ENCODE peak calls at places on chromosomes 13 and 19, in seven cellular contexts. G is left lung, E is cardiac fibroblast, I is ovary, K is gastrocnemius medialis, U is sigmoid colon, B is AG09319. D is an unnamed sample.

GRCh38 chr19:14632286-14632685 is 42.4 kb downstream of the ADGRE3 start:
- DNase-seq in B (no peak), G (no peak), E (peak), K (no peak), U (no peak), I (no peak), D (no peak)

GRCh38 chr13:41179593-41180250 is 14.6 kb downstream of the KBTBD7 start:
- DNase-seq in G (no peak), K (no peak), U (no peak), E (peak), I (no peak), B (no peak), D (no peak)

GRCh38 chr19:48859711-48860572 is 8.5 kb downstream of the PLEKHA4 start:
- DNase-seq in I (no peak), B (no peak), E (no peak), K (no peak), U (no peak), G (peak), D (no peak)

GRCh38 chr19:12668937-12669271 is 2.3 kb downstream of the WDR83 start:
- DNase-seq in E (peak), K (peak), B (peak), U (peak), G (no peak), I (no peak), D (peak)

GRCh38 chr13:40667622-40667978 is 1.2 kb upstream of the FOXO1 start:
- DNase-seq in B (no peak), K (peak), G (no peak), U (peak), I (peak), E (no peak), D (no peak)

GRCh38 chr19:43450545-43450997 is 14.8 kb downstream of the LYPD3 start:
- DNase-seq in E (peak), K (no peak), B (no peak), I (no peak), G (no peak), U (no peak), D (no peak)

GRCh38 chr13:112172641-112173171 is 105.8 kb downstream of the SOX1 start:
- DNase-seq in U (no peak), G (no peak), K (no peak), I (no peak), E (no peak), B (no peak), D (no peak)

GRCh38 chr19:5974721-5975387 is 3.1 kb downstream of the RANBP3 start:
- DNase-seq in B (no peak), G (no peak), E (no peak), U (no peak), I (no peak), K (no peak), D (no peak)

GRCh38 chr13:44967656-44968451 is 21.4 kb downstream of the NUFIP1 start:
- DNase-seq in I (no peak), E (peak), U (no peak), K (no peak), B (no peak), G (no peak), D (no peak)

GRCh38 chr19:48341006-48341405 is 15.7 kb downstream of the EMP3 start:
- DNase-seq in U (no peak), K (peak), B (no peak), E (no peak), G (peak), I (no peak), D (no peak)

GRCh38 chr13:102729560-102730275 is 34.9 kb upstream of the METTL21C start:
- DNase-seq in I (no peak), K (no peak), U (no peak), E (peak), G (no peak), B (no peak), D (no peak)

GRCh38 chr13:77034883-77035282 is 7.9 kb upstream of the FBXL3 start:
- DNase-seq in B (no peak), G (no peak), I (no peak), E (no peak), K (no peak), U (no peak), D (no peak)

GRCh38 chr19:54352041-54352440 is 12.7 kb downstream of the LAIR1 start:
- DNase-seq in I (no peak), B (no peak), E (no peak), G (peak), K (no peak), U (no peak), D (no peak)

GRCh38 chr19:38216785-38217746 is 7.0 kb downstream of the DPF1 start:
- DNase-seq in U (no peak), I (no peak), E (no peak), B (no peak), K (no peak), G (no peak), D (no peak)

GRCh38 chr19:271856-272255 is 19.3 kb downstream of the PLPP2 start:
- DNase-seq in G (no peak), E (no peak), I (no peak), K (no peak), B (no peak), U (no peak), D (no peak)

GRCh38 chr19:32519023-32519422 is 62.0 kb upstream of the PDCD5 start:
- DNase-seq in U (no peak), K (no peak), B (no peak), I (no peak), E (peak), G (no peak), D (no peak)

GRCh38 chr13:77779461-77780272 is 82.2 kb downstream of the SLAIN1 start:
- DNase-seq in I (no peak), E (peak), G (no peak), U (no peak), B (peak), K (no peak), D (no peak)

GRCh38 chr19:55172741-55173140 is 6.3 kb upstream of the DNAAF3 start:
- DNase-seq in K (no peak), B (no peak), I (no peak), E (peak), G (no peak), U (no peak), D (no peak)

GRCh38 chr13:46039421-46040036 is 13.0 kb downstream of the ZC3H13 start:
- DNase-seq in G (no peak), B (no peak), E (no peak), I (no peak), K (no peak), U (no peak), D (no peak)

GRCh38 chr13:34748561-34748960 is 193.5 kb upstream of the NBEA start:
- DNase-seq in K (no peak), U (no peak), B (no peak), I (no peak), E (peak), G (no peak), D (no peak)

GRCh38 chr19:12828494-12828893 is 5.9 kb downstream of the RTBDN start:
- DNase-seq in U (no peak), K (no peak), I (no peak), B (no peak), E (peak), G (no peak), D (no peak)

GRCh38 chr19:6479836-6480398 is 1.7 kb downstream of the DENND1C start:
- DNase-seq in E (no peak), G (no peak), K (no peak), I (no peak), U (no peak), B (no peak), D (no peak)

GRCh38 chr19:45402469-45403070 is 2.3 kb downstream of the PPP1R13L start:
- DNase-seq in G (peak), B (no peak), K (no peak), U (peak), I (no peak), E (peak), D (no peak)

GRCh38 chr13:29480893-29481525 is 114.5 kb downstream of the SLC7A1 start:
- DNase-seq in G (no peak), U (no peak), E (no peak), B (no peak), K (no peak), I (no peak), D (no peak)

GRCh38 chr19:39924389-39924788 is 10.0 kb downstream of the FCGBP start:
- DNase-seq in K (no peak), E (no peak), I (no peak), U (no peak), B (no peak), G (no peak), D (no peak)

DNA sequence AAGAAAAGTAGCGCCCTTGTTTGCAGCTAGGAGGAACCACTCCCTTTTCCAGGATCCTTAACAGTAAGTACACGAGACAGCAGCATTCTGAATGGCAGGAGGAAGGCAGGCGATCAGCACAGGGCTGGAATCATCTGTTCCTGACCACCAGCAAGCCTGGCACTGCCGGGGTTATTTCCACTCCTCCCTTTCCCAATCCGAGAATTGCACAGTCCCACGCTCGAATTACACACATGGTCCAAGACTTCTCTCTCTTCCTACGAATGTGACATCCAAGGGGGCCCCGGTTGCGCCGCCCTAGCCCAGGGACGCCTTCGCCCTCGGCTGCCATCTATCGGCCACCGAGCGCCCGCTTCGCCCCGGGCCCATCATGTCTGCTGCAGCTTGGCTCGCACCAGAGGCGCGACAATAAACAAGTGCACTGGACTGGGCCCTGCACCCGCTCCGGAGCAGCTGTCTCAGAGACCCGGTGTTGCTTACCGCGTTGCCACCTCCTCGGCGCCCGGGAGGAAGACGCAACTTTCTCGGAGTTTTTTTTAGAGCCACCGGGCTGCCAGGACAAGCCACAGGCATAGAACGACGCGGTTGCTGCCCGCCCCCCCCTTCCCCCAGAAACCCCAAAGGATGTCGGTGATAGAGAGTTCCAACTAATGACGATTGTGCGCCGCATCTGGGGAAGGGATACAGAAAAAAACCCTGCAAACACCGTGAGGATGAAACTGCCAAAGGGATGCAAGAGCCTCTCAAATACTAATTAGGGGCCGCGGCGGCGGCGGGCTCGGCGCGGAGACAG is at the start of gene SLITRK5:
- DNase-seq in E (peak), U (peak), G (peak), I (peak), K (peak), B (no peak), D (peak)
- TF ChIP-seq CTCF in E (peak), U (peak), G (peak), I (no peak), K (peak), B (peak), D (peak)

GRCh38 chr13:23570931-23571330 is 719 bp downstream of the TNFRSF19 start:
- DNase-seq in U (no peak), B (no peak), I (no peak), K (no peak), E (no peak), G (no peak), D (no peak)
- TF ChIP-seq CTCF in U (no peak), B (peak), I (no peak), K (no peak), E (peak), G (no peak), D (no peak)

GRCh38 chr19:19562665-19563347 is 24.7 kb downstream of the CILP2 start:
- DNase-seq in U (no peak), G (no peak), E (no peak), K (no peak), I (no peak), B (no peak), D (no peak)
- TF ChIP-seq CTCF in U (no peak), G (no peak), E (no peak), K (no peak), I (no peak), B (no peak), D (no peak)

GRCh38 chr13:37984357-37984756 is 114.8 kb upstream of the TRPC4 start:
- DNase-seq in U (no peak), B (no peak), K (no peak), I (no peak), E (no peak), G (no peak), D (no peak)
- TF ChIP-seq CTCF in U (no peak), B (no peak), K (no peak), I (no peak), E (no peak), G (no peak), D (no peak)

DNA sequence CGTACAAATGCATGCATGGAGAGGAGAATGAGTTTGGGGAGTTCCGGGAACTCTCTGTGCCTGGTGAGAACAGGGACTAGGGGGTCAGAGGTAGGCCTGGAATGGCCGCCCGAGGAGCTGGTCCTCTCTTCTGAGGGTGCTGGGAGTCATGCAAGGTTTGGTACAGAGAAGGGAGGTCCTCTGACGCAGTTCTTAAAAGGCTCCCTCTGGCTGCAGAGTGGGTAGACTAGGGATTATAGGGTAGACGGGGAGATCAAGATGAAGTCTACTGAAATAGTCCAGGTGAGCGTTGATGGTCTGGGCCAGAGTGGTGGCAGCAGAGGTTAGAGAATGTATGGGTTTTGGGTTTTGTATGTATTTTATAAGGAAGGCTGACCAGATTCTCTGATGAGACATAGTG is 796 bp downstream of the ZNF304 start:
- DNase-seq in E (no peak), G (no peak), B (no peak), K (no peak), U (no peak), I (no peak), D (no peak)
- TF ChIP-seq CTCF in E (peak), G (no peak), B (no peak), K (no peak), U (no peak), I (no peak), D (no peak)

DNA sequence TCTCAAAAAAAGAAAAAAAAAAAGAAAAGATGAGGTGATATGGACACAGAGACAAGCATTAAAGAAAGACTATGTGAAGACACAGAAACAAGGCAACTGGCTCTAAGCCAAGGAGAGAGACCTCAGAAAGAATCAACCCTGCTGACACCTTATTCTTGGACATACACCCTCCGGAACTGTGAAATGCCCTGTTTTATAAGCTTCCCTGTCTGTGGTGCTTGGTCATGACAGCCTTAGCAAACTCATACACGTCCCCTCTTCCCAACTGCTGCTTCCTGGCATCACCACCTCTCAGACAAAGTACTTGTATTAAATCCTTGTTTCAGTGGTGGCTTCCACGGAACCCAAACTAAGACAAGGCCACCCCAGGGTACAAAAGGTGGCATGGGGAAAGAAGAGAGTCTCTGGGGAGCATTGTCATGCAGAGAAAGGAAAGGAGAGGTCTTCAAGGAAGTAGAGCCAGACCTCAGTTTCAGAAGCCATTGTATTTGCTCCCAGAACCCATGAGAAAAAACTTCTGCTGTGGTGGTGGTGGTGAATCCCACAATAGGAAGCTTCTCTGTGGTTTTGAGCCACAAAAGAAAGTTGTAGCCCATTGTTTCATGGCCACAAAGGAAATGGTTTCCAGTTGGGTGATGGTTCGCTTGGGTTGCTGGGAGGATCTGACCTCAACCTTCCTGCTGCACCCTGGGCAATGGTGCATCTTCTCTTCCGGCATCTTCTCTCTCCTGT is 16.3 kb upstream of the TSPAN16 start:
- DNase-seq in G (no peak), B (no peak), I (no peak), E (no peak), K (no peak), U (no peak), D (no peak)
- TF ChIP-seq CTCF in G (no peak), B (no peak), I (no peak), E (no peak), K (no peak), U (no peak), D (no peak)

D was measured in natural killer cell.